ENCODE peak calls at places on chromosome 1, in four cellular contexts. O, X, W and C are unnamed samples.

GRCh38 chr1:41387667-41388091 is 26.4 kb downstream of the FOXO6 start:
- DNase-seq in O (no peak), X (no peak), W (peak), C (no peak)

GRCh38 chr1:161706116-161706482 is 930 bp upstream of the FCRLA start:
- DNase-seq in O (no peak), W (no peak), X (no peak), C (no peak)

GRCh38 chr1:221632072-221632471 is 109.8 kb downstream of the DUSP10 start:
- DNase-seq in W (no peak), X (no peak), O (no peak), C (no peak)

GRCh38 chr1:193372553-193372952 is 186.1 kb upstream of the B3GALT2 start:
- DNase-seq in O (no peak), W (no peak), X (no peak), C (no peak)

GRCh38 chr1:33563702-33564101 is 91.3 kb downstream of the ZSCAN20 start:
- DNase-seq in O (no peak), X (no peak), W (no peak), C (no peak)

GRCh38 chr1:89953072-89953626 is 41.8 kb upstream of the ZNF326 start:
- DNase-seq in X (peak), O (no peak), W (peak), C (no peak)

GRCh38 chr1:9852410-9853301 is 28.9 kb upstream of the CLSTN1 start:
- DNase-seq in W (peak), O (no peak), X (no peak), C (no peak)

GRCh38 chr1:217135569-217135915 is 412.3 kb upstream of the ESRRG start:
- DNase-seq in X (no peak), W (peak), O (no peak), C (no peak)

GRCh38 chr1:100921110-100921706 is 25.3 kb downstream of the SLC30A7 start:
- DNase-seq in W (peak), O (no peak), X (no peak), C (no peak)

GRCh38 chr1:228734881-228735801 is at the start of gene RHOU:
- DNase-seq in W (peak), X (peak), O (peak), C (peak)

GRCh38 chr1:237287876-237288517 is 246.0 kb downstream of the RYR2 start:
- DNase-seq in W (no peak), O (no peak), X (no peak), C (no peak)

GRCh38 chr1:169877800-169878491 is 15.8 kb downstream of the SCYL3 start:
- DNase-seq in X (no peak), O (no peak), W (peak), C (no peak)

GRCh38 chr1:197302775-197303174 is 34.7 kb downstream of the CRB1 start:
- DNase-seq in O (no peak), W (peak), X (no peak), C (no peak)

GRCh38 chr1:36115200-36115669 is 9.8 kb downstream of the COL8A2 start:
- DNase-seq in X (no peak), O (no peak), W (peak), C (no peak)

GRCh38 chr1:45381243-45381642 is 41.0 kb upstream of the MUTYH start:
- DNase-seq in O (no peak), W (no peak), X (no peak), C (no peak)

GRCh38 chr1:101203812-101204540 is 32.8 kb upstream of the S1PR1 start:
- DNase-seq in O (no peak), W (peak), X (no peak), C (no peak)

GRCh38 chr1:52157582-52157981 is 15.7 kb downstream of the ZFYVE9 start:
- DNase-seq in O (no peak), X (no peak), W (peak), C (no peak)

GRCh38 chr1:62882161-62882560 is 98.2 kb downstream of the ATG4C start:
- DNase-seq in X (no peak), O (no peak), W (no peak), C (no peak)

GRCh38 chr1:172287207-172287606 is 133.3 kb upstream of the C1orf105 start:
- DNase-seq in O (no peak), W (peak), X (no peak), C (no peak)

GRCh38 chr1:46153228-46153627 is 20.8 kb upstream of the PIK3R3 start:
- DNase-seq in O (no peak), X (no peak), W (no peak), C (no peak)

GRCh38 chr1:115170972-115171392 is 81.7 kb upstream of the TSPAN2 start:
- DNase-seq in X (no peak), W (peak), O (no peak), C (no peak)

GRCh38 chr1:90821793-90822359 is 104.8 kb upstream of the BARHL2 start:
- DNase-seq in W (no peak), O (no peak), X (no peak), C (no peak)

GRCh38 chr1:67674260-67675011 is 10.6 kb upstream of the GADD45A start:
- DNase-seq in W (peak), X (no peak), O (no peak), C (peak)

GRCh38 chr1:232678185-232678886 is 48.4 kb upstream of the SIPA1L2 start:
- DNase-seq in X (no peak), W (no peak), O (no peak), C (no peak)

GRCh38 chr1:165312591-165312990 is 43.9 kb downstream of the LMX1A start:
- DNase-seq in O (no peak), W (no peak), X (no peak), C (no peak)

GRCh38 chr1:167940264-167940663 is 3.4 kb upstream of the MPC2 start:
- DNase-seq in W (no peak), O (no peak), X (no peak), C (no peak)

GRCh38 chr1:84225636-84226035 is 75.9 kb upstream of the SAMD13 start:
- DNase-seq in W (no peak), X (no peak), O (no peak), C (no peak)

GRCh38 chr1:86756062-86756406 is 51.7 kb downstream of the SH3GLB1 start:
- DNase-seq in O (no peak), X (no peak), W (no peak), C (no peak)

GRCh38 chr1:244705268-244706234 is 52.6 kb downstream of the DESI2 start:
- DNase-seq in X (no peak), W (no peak), O (no peak), C (no peak)

GRCh38 chr1:161486806-161487482 is 18.3 kb upstream of the FCGR2A start:
- DNase-seq in X (no peak), W (peak), O (peak), C (peak)

GRCh38 chr1:210373878-210374599 is 45.3 kb downstream of the HHAT start:
- DNase-seq in W (peak), O (peak), X (peak), C (peak)

GRCh38 chr1:75345538-75346292 is 211.5 kb downstream of the LHX8 start:
- DNase-seq in X (no peak), W (peak), O (no peak), C (no peak)

GRCh38 chr1:150484431-150484830 is 2.8 kb upstream of the TARS2 start:
- DNase-seq in W (no peak), O (no peak), X (no peak), C (no peak)

GRCh38 chr1:59814901-59815825 is at the start of gene HOOK1:
- DNase-seq in O (no peak), W (no peak), X (no peak), C (no peak)

GRCh38 chr1:22745675-22746585 is 35.3 kb downstream of the EPHB2 start:
- DNase-seq in O (no peak), X (no peak), W (peak), C (no peak)